ENCODE peak calls at places on chromosome 1, in eight cellular contexts. W is AG10803; F is activated CD4-positive, CD25-positive, alpha-beta regulatory T cell; A is globus pallidus; O is neuronal stem cell; U is RWPE1; T is activated CD8-positive, alpha-beta memory T cell treated with anti-CD3 and anti-CD28 coated beads, Interleukin-2, amount 10 ng/mL, durations not matched to agents 7 days and 5 days; C is erythroblast. J is an unnamed sample.

GRCh38 chr1:13546791-13547190 is 33.0 kb upstream of the LRRC38 start:
- DNase-seq in T (no peak), W (no peak), F (no peak), O (no peak), A (no peak), C (no peak), U (no peak), J (no peak)

GRCh38 chr1:112893288-112894009 is 62.5 kb downstream of the SLC16A1 start:
- DNase-seq in C (peak), W (no peak), U (no peak), A (no peak), O (no peak), F (no peak), T (no peak), J (no peak)

GRCh38 chr1:98323906-98324358 is 337.6 kb upstream of the SNX7 start:
- DNase-seq in A (no peak), U (peak), T (peak), C (no peak), F (no peak), W (peak), O (no peak), J (no peak)

GRCh38 chr1:112011231-112011630 is 21.8 kb upstream of the KCND3 start:
- DNase-seq in F (no peak), U (peak), A (no peak), O (no peak), W (peak), C (no peak), T (no peak), J (no peak)

GRCh38 chr1:201741763-201742342 is 87.1 kb upstream of the IPO9 start:
- DNase-seq in W (peak), F (no peak), A (no peak), C (no peak), U (peak), O (no peak), T (no peak), J (no peak)

GRCh38 chr1:99180915-99181314 is 83.4 kb upstream of the PLPPR4 start:
- DNase-seq in O (no peak), T (no peak), F (no peak), C (no peak), W (no peak), A (no peak), U (no peak), J (no peak)

GRCh38 chr1:218163371-218163770 is 121.7 kb upstream of the RRP15 start:
- DNase-seq in A (no peak), F (no peak), C (no peak), U (no peak), W (no peak), T (no peak), O (no peak), J (no peak)

GRCh38 chr1:170521818-170522217 is 10.1 kb upstream of the GORAB start:
- DNase-seq in T (no peak), O (no peak), C (no peak), F (no peak), U (no peak), A (no peak), W (no peak), J (no peak)

GRCh38 chr1:53585116-53585515 is 125.9 kb downstream of the DMRTB1 start:
- DNase-seq in A (no peak), O (no peak), W (no peak), F (no peak), T (peak), C (no peak), U (no peak), J (no peak)

GRCh38 chr1:17673335-17674075 is 81.6 kb upstream of the ACTL8 start:
- DNase-seq in C (no peak), U (no peak), O (no peak), A (peak), W (no peak), T (no peak), F (no peak), J (no peak)

GRCh38 chr1:107895403-107896181 is 69.4 kb downstream of the VAV3 start:
- DNase-seq in U (no peak), T (no peak), A (no peak), C (no peak), W (no peak), F (no peak), O (no peak), J (no peak)

J was measured in D721Med.